ENCODE peak calls at places on chromosomes 5 and 9, in four cellular contexts. H is heart left ventricle, B is T-helper 9 cell, C is activated T-cell treated with anti-CD3 and anti-CD28 coated beads for 1 hour. V is an unnamed sample.
A peak's percentile ranks its signal among the peaks of the same experiment; 100 is the strongest.

GRCh38 chr9:135887585-135888050 is 19.7 kb downstream of the CAMSAP1 start:
- DNase-seq in C (peak; percentile 25), B (peak; percentile 28), H (peak; percentile 40), V (no peak)

GRCh38 chr5:136766456-136766855 is 401.1 kb upstream of the TRPC7 start:
- DNase-seq in H (no peak), C (no peak), B (no peak), V (no peak)

GRCh38 chr5:67166886-67167285 is 29.7 kb downstream of the CD180 start:
- DNase-seq in C (no peak), B (no peak), H (no peak), V (no peak)

GRCh38 chr9:112198646-112199045 is 23.5 kb upstream of the SUSD1 start:
- DNase-seq in C (no peak), H (no peak), B (no peak), V (no peak)

GRCh38 chr5:56676091-56676768 is 139.1 kb upstream of the MAP3K1 start:
- DNase-seq in C (no peak), B (no peak), H (no peak), V (no peak)

GRCh38 chr5:102911973-102912372 is 156.9 kb downstream of the PAM start:
- DNase-seq in B (no peak), C (no peak), H (no peak), V (no peak)

GRCh38 chr5:56763182-56763581 is 52.2 kb upstream of the MAP3K1 start:
- DNase-seq in C (no peak), H (no peak), B (no peak), V (no peak)

GRCh38 chr5:54942064-54942778 is 43.2 kb downstream of the ESM1 start:
- DNase-seq in C (no peak), B (no peak), H (no peak), V (no peak)

GRCh38 chr5:149371296-149371962 is 7.7 kb downstream of the IL17B start:
- DNase-seq in B (peak; percentile 64), H (peak; percentile 69), C (peak; percentile 66), V (no peak)

V was measured in aorta.